ENCODE peak calls at places on chromosomes 4 and X, in eight cellular contexts. R is T-helper 2 cell; K is astrocyte of the spinal cord; X is breast epithelium; Z is choroid plexus epithelial cell; O is anterior cingulate cortex; S is ELF-1; P is activated CD8-positive, alpha-beta memory T cell treated with anti-CD3 and anti-CD28 coated beads for 1 hour. Q is an unnamed sample.

GRCh38 chr4:105112274-105112673 is 34.4 kb upstream of the TET2 start:
- DNase-seq in O (no peak), K (no peak), Z (no peak), P (no peak), S (no peak), R (no peak), X (no peak), Q (no peak)

GRCh38 chr4:183422962-183423653 is 21.3 kb upstream of the CDKN2AIP start:
- DNase-seq in O (no peak), X (no peak), R (no peak), S (no peak), P (no peak), K (peak; percentile 32), Z (peak; percentile 46), Q (no peak)

GRCh38 chr4:156677136-156677535 is 294.5 kb downstream of the PDGFC start:
- DNase-seq in O (no peak), S (peak; percentile 59), Z (peak; percentile 71), P (no peak), X (no peak), R (no peak), K (peak; percentile 61), Q (no peak)

GRCh38 chrX:80812176-80812575 is 2.5 kb upstream of the BRWD3 start:
- DNase-seq in X (no peak), Z (peak; percentile 70), R (peak; percentile 14), K (peak; percentile 47), O (peak; percentile 0), P (no peak), S (peak; percentile 74), Q (no peak)

GRCh38 chr4:101103381-101104142 is 243.8 kb downstream of the PPP3CA start:
- DNase-seq in X (no peak), S (peak; percentile 1), P (no peak), O (no peak), R (no peak), Z (peak; percentile 27), K (peak; percentile 26), Q (no peak)

GRCh38 chr4:8540586-8540985 is 39.6 kb upstream of the GPR78 start:
- DNase-seq in Z (no peak), S (no peak), X (no peak), K (no peak), P (no peak), R (no peak), O (no peak), Q (no peak)

GRCh38 chr4:144591401-144591800 is 54.6 kb upstream of the HHIP start:
- DNase-seq in K (peak; percentile 87), S (no peak), P (no peak), R (no peak), Z (peak; percentile 86), O (no peak), X (no peak), Q (no peak)

GRCh38 chrX:123331859-123332258 is 147.8 kb downstream of the GRIA3 start:
- DNase-seq in S (no peak), R (no peak), P (no peak), Z (no peak), X (no peak), O (no peak), K (no peak), Q (no peak)

GRCh38 chr4:25859429-25860148 is 3.2 kb downstream of the SEL1L3 start:
- DNase-seq in S (no peak), O (no peak), K (no peak), X (no peak), P (no peak), R (peak; percentile 27), Z (no peak), Q (no peak)

GRCh38 chr4:169571435-169571834 is 40.9 kb downstream of the NEK1 start:
- DNase-seq in Z (no peak), S (peak; percentile 5), K (no peak), P (no peak), X (no peak), R (no peak), O (no peak), Q (no peak)

GRCh38 chr4:40507977-40508376 is 121.7 kb downstream of the RBM47 start:
- DNase-seq in O (no peak), P (no peak), X (no peak), S (peak; percentile 12), K (no peak), Z (no peak), R (no peak), Q (no peak)

GRCh38 chr4:79178770-79179169 is 147.1 kb downstream of the NAA11 start:
- DNase-seq in R (no peak), K (no peak), X (no peak), S (no peak), P (no peak), Z (peak; percentile 22), O (no peak), Q (no peak)

GRCh38 chrX:153395613-153396319 is 5.4 kb downstream of the PNMA6E start:
- DNase-seq in R (no peak), X (no peak), K (no peak), O (no peak), Z (no peak), S (no peak), P (no peak), Q (no peak)

GRCh38 chrX:17167915-17168314 is 207.1 kb upstream of the NHS start:
- DNase-seq in S (no peak), P (no peak), O (no peak), Z (no peak), X (no peak), R (no peak), K (no peak), Q (no peak)

GRCh38 chrX:56764153-56764974 is 35.3 kb downstream of the NBDY start:
- DNase-seq in K (peak; percentile 70), Z (peak; percentile 82), O (no peak), X (no peak), P (peak; percentile 17), S (peak; percentile 87), R (peak; percentile 46), Q (no peak)

GRCh38 chr4:152415980-152416379 is 119.9 kb downstream of the FBXW7 start:
- DNase-seq in P (no peak), X (no peak), R (no peak), K (peak; percentile 45), O (no peak), Z (peak; percentile 71), S (no peak), Q (no peak)

GRCh38 chr4:632391-632790 is 7.0 kb downstream of the PDE6B start:
- DNase-seq in P (no peak), X (no peak), O (no peak), R (no peak), K (no peak), Z (no peak), S (no peak), Q (no peak)

GRCh38 chr4:123776267-123776666 is 379.7 kb downstream of the SPRY1 start:
- DNase-seq in Z (no peak), S (no peak), X (no peak), P (no peak), O (no peak), K (no peak), R (no peak), Q (no peak)

GRCh38 chr4:158810487-158811215 is 41.8 kb downstream of the FNIP2 start:
- DNase-seq in O (no peak), P (no peak), R (no peak), X (no peak), Z (peak; percentile 92), S (peak; percentile 65), K (peak; percentile 98), Q (no peak)

GRCh38 chr4:77695769-77696168 is 90.1 kb downstream of the CXCL13 start:
- DNase-seq in X (no peak), O (no peak), P (no peak), Z (peak; percentile 97), S (no peak), K (peak; percentile 97), R (no peak), Q (no peak)

GRCh38 chr4:182093431-182093831 is 149.8 kb upstream of the TENM3 start:
- DNase-seq in P (no peak), O (no peak), Z (peak; percentile 13), X (no peak), K (peak; percentile 36), S (no peak), R (no peak), Q (no peak)

GRCh38 chr4:186932196-186932595 is 208.5 kb upstream of the FAT1 start:
- DNase-seq in X (no peak), R (no peak), K (peak; percentile 35), S (no peak), Z (no peak), O (no peak), P (no peak), Q (no peak)

GRCh38 chrX:16023790-16024734 is 99.3 kb upstream of the GRPR start:
- DNase-seq in K (peak; percentile 29), O (no peak), S (no peak), Z (peak; percentile 11), R (no peak), P (no peak), X (no peak), Q (no peak)

GRCh38 chr4:38413524-38414341 is 250.3 kb upstream of the KLF3 start:
- DNase-seq in K (no peak), P (no peak), S (no peak), O (no peak), X (no peak), Z (no peak), R (no peak), Q (no peak)

GRCh38 chr4:65880594-65880993 is 210.3 kb upstream of the EPHA5 start:
- DNase-seq in S (no peak), R (no peak), K (no peak), P (no peak), Z (peak; percentile 2), O (no peak), X (no peak), Q (no peak)

GRCh38 chrX:6574762-6575161 is 39.8 kb upstream of the VCX3A start:
- DNase-seq in O (no peak), R (no peak), X (no peak), P (no peak), K (no peak), Z (no peak), S (peak; percentile 17), Q (no peak)

GRCh38 chr4:6625256-6625655 is 15.2 kb upstream of the MRFAP1 start:
- DNase-seq in Z (no peak), O (no peak), S (peak; percentile 54), R (no peak), K (no peak), P (no peak), X (peak; percentile 34), Q (no peak)

GRCh38 chrX:41588271-41588670 is 100.5 kb upstream of the GPR34 start:
- DNase-seq in R (no peak), P (no peak), Z (no peak), O (no peak), X (no peak), K (no peak), S (no peak), Q (no peak)

GRCh38 chr4:53929955-53930798 is 134.2 kb downstream of the CHIC2 start:
- DNase-seq in R (peak; percentile 20), P (peak; percentile 18), X (no peak), Z (peak; percentile 94), O (peak; percentile 65), K (peak; percentile 87), S (peak; percentile 84), Q (no peak)

GRCh38 chr4:41028392-41029076 is 185.8 kb downstream of the APBB2 start:
- DNase-seq in P (no peak), X (no peak), Z (peak; percentile 81), O (no peak), K (no peak), S (no peak), R (no peak), Q (no peak)

GRCh38 chrX:118240359-118240758 is 105.5 kb upstream of the WDR44 start:
- DNase-seq in R (no peak), K (no peak), X (no peak), S (no peak), O (no peak), P (no peak), Z (no peak), Q (no peak)

GRCh38 chr4:31657859-31658258 is 937.7 kb downstream of the PCDH7 start:
- DNase-seq in X (no peak), R (no peak), Z (peak; percentile 34), K (peak; percentile 18), O (no peak), S (no peak), P (no peak), Q (no peak)

Q was measured in esophagus squamous epithelium.